ENCODE peak calls at places on chromosomes 12 and 14, in five cellular contexts. I is NCI-H774, B is heart left ventricle, S is KG1, C is mucosa of descending colon. J is an unnamed sample.

GRCh38 chr14:21455592-21455911 is 371 bp downstream of the CHD8 start:
- DNase-seq in I (no peak), B (no peak), S (no peak), C (no peak), J (no peak)

GRCh38 chr14:94850332-94851211 is 80.7 kb upstream of the GSC start:
- DNase-seq in I (no peak), C (peak), S (no peak), B (no peak), J (no peak)

GRCh38 chr12:71591601-71592000 is 72.0 kb downstream of the ZFC3H1 start:
- DNase-seq in B (no peak), S (no peak), C (no peak), I (no peak), J (no peak)

GRCh38 chr12:48954061-48954460 is 3.2 kb downstream of the ARF3 start:
- DNase-seq in S (no peak), B (no peak), I (no peak), C (no peak), J (no peak)

GRCh38 chr12:103852498-103852992 is 11.5 kb upstream of the NT5DC3 start:
- DNase-seq in C (no peak), I (peak), S (no peak), B (no peak), J (no peak)

GRCh38 chr14:78314484-78314883 is 144.3 kb downstream of the NRXN3 start:
- DNase-seq in B (no peak), C (no peak), I (no peak), S (no peak), J (no peak)

GRCh38 chr12:71730936-71731335 is 23.7 kb upstream of the RAB21 start:
- DNase-seq in S (no peak), I (no peak), B (no peak), C (no peak), J (no peak)

GRCh38 chr12:107131832-107132616 is 38.7 kb upstream of the CRY1 start:
- DNase-seq in B (no peak), I (peak), C (peak), S (peak), J (peak)

GRCh38 chr14:105864651-105865265 is 338.4 kb downstream of the TMEM121 start:
- DNase-seq in C (no peak), B (peak), I (no peak), S (no peak), J (no peak)

GRCh38 chr12:9509464-9510166 is 98.1 kb downstream of the KLRB1 start:
- DNase-seq in B (no peak), C (no peak), S (no peak), I (no peak), J (no peak)

GRCh38 chr12:98485792-98486347 is 29.5 kb upstream of the TMPO start:
- DNase-seq in B (no peak), I (no peak), S (no peak), C (no peak), J (no peak)

GRCh38 chr12:32296541-32296940 is 102.8 kb upstream of the FGD4 start:
- DNase-seq in S (no peak), C (no peak), B (no peak), I (no peak), J (no peak)

GRCh38 chr14:103198429-103199140 is 75.3 kb downstream of the TNFAIP2 start:
- DNase-seq in B (no peak), S (no peak), I (no peak), C (no peak), J (peak)

GRCh38 chr14:22566845-22567244 is 22.2 kb downstream of the DAD1 start:
- DNase-seq in C (no peak), S (no peak), I (no peak), B (no peak), J (no peak)

GRCh38 chr14:99100871-99101270 is 171.1 kb downstream of the BCL11B start:
- DNase-seq in S (no peak), C (no peak), I (no peak), B (no peak), J (no peak)

GRCh38 chr14:73944432-73945158 is 5.3 kb downstream of the FAM161B start:
- DNase-seq in B (no peak), C (peak), I (no peak), S (no peak), J (no peak)

GRCh38 chr14:99541211-99541610 is 60.0 kb downstream of the CCNK start:
- DNase-seq in S (no peak), C (no peak), B (no peak), I (no peak), J (no peak)

GRCh38 chr14:61451491-61451890 is 130.1 kb downstream of the PRKCH start:
- DNase-seq in B (no peak), I (no peak), C (no peak), S (no peak), J (no peak)

GRCh38 chr14:20177433-20177974 is 13.2 kb upstream of the OR11G2 start:
- DNase-seq in I (no peak), B (no peak), S (no peak), C (no peak), J (no peak)

GRCh38 chr12:94779520-94779919 is 129.2 kb upstream of the TMCC3 start:
- DNase-seq in C (no peak), S (no peak), B (no peak), I (no peak), J (peak)

GRCh38 chr12:54759751-54760150 is 94.6 kb upstream of the MUCL1 start:
- DNase-seq in C (no peak), S (no peak), B (no peak), I (peak), J (peak)

J was measured in HS-5.